ENCODE peak calls at places on chromosomes 7 and 10, in seven cellular contexts. D is GM23248, C is PC-3, W is keratinocyte, U is OCI-LY7, H is HCT116, K is GM23338. G is an unnamed sample.
A peak's percentile ranks its signal among the peaks of the same experiment; 100 is the strongest.

GRCh38 chr7:35647171-35647574 is 47.8 kb downstream of the HERPUD2 start:
- DNase-seq in D (no peak), H (no peak), W (no peak), K (peak; percentile 57), C (no peak), U (no peak), G (no peak)

GRCh38 chr7:21616796-21617436 is 74.1 kb downstream of the DNAH11 start:
- DNase-seq in W (peak; percentile 36), K (no peak), U (no peak), C (peak; percentile 83), H (peak; percentile 56), D (peak; percentile 47), G (no peak)

GRCh38 chr10:36671607-36672006 is 453.8 kb upstream of the ANKRD30A start:
- DNase-seq in U (no peak), H (no peak), D (peak; percentile 66), W (no peak), C (peak; percentile 99), K (no peak), G (no peak)

GRCh38 chr7:141221007-141221612 is 147.2 kb downstream of the TMEM178B start:
- DNase-seq in K (peak; percentile 71), W (no peak), U (no peak), H (no peak), C (peak; percentile 22), D (no peak), G (peak; percentile 48)

GRCh38 chr7:150405584-150406310 is 26.6 kb downstream of the ZNF775 start:
- DNase-seq in K (peak; percentile 78), U (peak; percentile 64), D (peak; percentile 62), C (no peak), W (no peak), H (no peak), G (no peak)

GRCh38 chr7:23712368-23713284 is 2.6 kb downstream of the STK31 start:
- DNase-seq in U (peak; percentile 67), H (peak; percentile 67), D (peak; percentile 84), W (peak; percentile 53), C (peak; percentile 81), K (peak; percentile 76), G (peak; percentile 76)

GRCh38 chr10:72044417-72045041 is 43.8 kb downstream of the SPOCK2 start:
- DNase-seq in C (no peak), H (no peak), U (no peak), W (peak; percentile 35), D (no peak), K (no peak), G (no peak)

GRCh38 chr10:95430231-95430951 is 130.8 kb downstream of the SORBS1 start:
- DNase-seq in U (peak; percentile 66), D (peak; percentile 71), W (no peak), C (peak; percentile 75), H (peak; percentile 23), K (peak; percentile 82), G (peak; percentile 68)

GRCh38 chr10:121734517-121735137 is 136.4 kb upstream of the FGFR2 start:
- DNase-seq in K (peak; percentile 74), D (peak; percentile 49), U (peak; percentile 36), C (peak; percentile 37), W (no peak), H (peak; percentile 19), G (peak; percentile 70)

GRCh38 chr7:150631084-150631824 is 931 bp downstream of the GIMAP6 start:
- DNase-seq in K (no peak), W (no peak), C (no peak), D (no peak), H (no peak), U (no peak), G (no peak)

GRCh38 chr7:4226166-4226857 is 455.8 kb upstream of the FOXK1 start:
- DNase-seq in C (peak; percentile 8), U (no peak), K (peak; percentile 81), H (peak; percentile 4), D (no peak), W (no peak), G (peak; percentile 57)

GRCh38 chr10:124145109-124145860 is 51.9 kb upstream of the CHST15 start:
- DNase-seq in W (no peak), D (no peak), H (no peak), C (no peak), U (peak; percentile 87), K (no peak), G (no peak)

GRCh38 chr10:68423522-68423921 is 16.4 kb upstream of the RUFY2 start:
- DNase-seq in W (no peak), D (no peak), H (no peak), C (no peak), U (no peak), K (no peak), G (no peak)

GRCh38 chr7:1536105-1536767 is 5.7 kb downstream of the MAFK start:
- DNase-seq in H (no peak), C (no peak), W (no peak), D (no peak), U (no peak), K (peak; percentile 12), G (no peak)

GRCh38 chr10:124792998-124793352 is 1.3 kb upstream of the EEF1AKMT2 start:
- DNase-seq in D (no peak), K (no peak), U (no peak), C (no peak), H (no peak), W (no peak), G (no peak)

GRCh38 chr7:107035446-107035845 is 9.1 kb upstream of the PRKAR2B start:
- DNase-seq in U (no peak), W (no peak), C (peak; percentile 68), D (peak; percentile 94), K (no peak), H (no peak), G (no peak)

GRCh38 chr7:137674064-137674463 is 172.7 kb downstream of the DGKI start:
- DNase-seq in W (no peak), K (no peak), H (no peak), C (no peak), D (no peak), U (no peak), G (no peak)

GRCh38 chr7:77657427-77658331 is 38.6 kb upstream of the RSBN1L start:
- DNase-seq in D (peak; percentile 62), K (peak; percentile 58), U (peak; percentile 74), H (peak; percentile 35), W (no peak), C (peak; percentile 74), G (peak; percentile 83)

GRCh38 chr7:7323352-7323751 is 141.0 kb downstream of the C1GALT1 start:
- DNase-seq in C (peak; percentile 21), U (no peak), H (no peak), K (no peak), D (no peak), W (no peak), G (no peak)

GRCh38 chr7:83032195-83032594 is 130.5 kb downstream of the PCLO start:
- DNase-seq in C (no peak), D (no peak), U (no peak), W (no peak), H (no peak), K (no peak), G (no peak)

GRCh38 chr10:98332623-98333269 is 64.8 kb upstream of the LOXL4 start:
- DNase-seq in H (no peak), U (no peak), C (peak; percentile 91), K (no peak), W (no peak), D (no peak), G (no peak)

GRCh38 chr7:36563706-36564325 is 160.5 kb downstream of the AOAH start:
- DNase-seq in H (no peak), K (no peak), W (no peak), C (no peak), D (peak; percentile 23), U (no peak), G (no peak)

GRCh38 chr7:150733734-150734095 is 3.5 kb upstream of the GIMAP5 start:
- DNase-seq in U (no peak), K (no peak), W (no peak), H (no peak), C (no peak), D (no peak), G (no peak)

GRCh38 chr7:38451840-38452239 is 178.4 kb upstream of the TARP start:
- DNase-seq in H (peak; percentile 10), U (no peak), C (peak; percentile 62), K (peak; percentile 62), D (peak; percentile 76), W (no peak), G (no peak)

GRCh38 chr7:22726849-22727792 is at the start of gene IL6:
- DNase-seq in H (no peak), D (peak; percentile 97), C (peak; percentile 92), W (peak; percentile 77), U (no peak), K (peak; percentile 61), G (peak; percentile 37)

GRCh38 chr7:1619152-1620079 is 49.6 kb upstream of the PSMG3 start:
- DNase-seq in W (no peak), D (no peak), U (no peak), H (no peak), C (no peak), K (no peak), G (no peak)

DNA sequence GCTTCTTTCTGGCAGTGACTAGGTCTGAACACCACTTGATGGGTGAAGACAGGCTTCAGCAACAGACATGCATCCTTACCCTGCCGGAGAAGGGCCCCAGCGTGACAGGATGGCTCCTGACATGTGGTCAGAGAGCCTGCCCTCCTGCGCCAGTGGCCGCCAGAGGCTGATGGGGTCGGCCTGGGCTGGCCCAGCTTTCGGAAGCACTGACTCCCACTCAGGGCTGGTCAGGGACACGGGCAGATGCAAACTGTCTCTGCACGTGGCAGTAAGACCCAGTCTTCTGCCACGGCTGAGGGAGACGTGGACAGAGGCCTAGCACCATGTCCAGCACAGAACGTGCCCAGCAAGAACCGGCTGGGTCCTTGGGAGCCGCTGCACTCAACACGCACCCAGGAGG is 10.2 kb downstream of the TUBGCP2 start:
- DNase-seq in D (no peak), U (no peak), W (no peak), H (no peak), K (no peak), C (no peak), G (no peak)
- H3K36me3 ChIP-seq in D (peaks cover 27% of the 10 kb centered on the region), U (peaks cover 83% of the 10 kb centered on the region), W (peaks cover 38% of the 10 kb centered on the region), H (no peaks in the 10 kb centered on the region), K (peaks cover 17% of the 10 kb centered on the region), C (peaks cover 15% of the 10 kb centered on the region), G (peaks cover 2% of the 10 kb centered on the region)

GRCh38 chr10:79115302-79115701 is 46.5 kb downstream of the ZMIZ1 start:
- DNase-seq in W (no peak), D (no peak), C (no peak), H (no peak), K (no peak), U (no peak), G (no peak)
- H3K79me2 ChIP-seq in W (peaks cover 8% of the 10 kb centered on the region), D (peaks cover 98% of the 10 kb centered on the region), C (peaks cover 78% of the 10 kb centered on the region), H (peaks cover 22% of the 10 kb centered on the region), K (peaks cover 78% of the 10 kb centered on the region), U (no peaks in the 10 kb centered on the region), G (no peaks in the 10 kb centered on the region)

GRCh38 chr10:14583252-14583651 is 191.4 kb downstream of the FAM107B start:
- DNase-seq in K (no peak), W (no peak), U (no peak), D (no peak), C (no peak), H (no peak), G (no peak)
- H4K20me1 ChIP-seq in K (no peaks in the 10 kb centered on the region), W (no peaks in the 10 kb centered on the region), U (peaks cover 26% of the 10 kb centered on the region), D (no peaks in the 10 kb centered on the region), C (no peaks in the 10 kb centered on the region), H (no peaks in the 10 kb centered on the region), G (no peaks in the 10 kb centered on the region)

DNA sequence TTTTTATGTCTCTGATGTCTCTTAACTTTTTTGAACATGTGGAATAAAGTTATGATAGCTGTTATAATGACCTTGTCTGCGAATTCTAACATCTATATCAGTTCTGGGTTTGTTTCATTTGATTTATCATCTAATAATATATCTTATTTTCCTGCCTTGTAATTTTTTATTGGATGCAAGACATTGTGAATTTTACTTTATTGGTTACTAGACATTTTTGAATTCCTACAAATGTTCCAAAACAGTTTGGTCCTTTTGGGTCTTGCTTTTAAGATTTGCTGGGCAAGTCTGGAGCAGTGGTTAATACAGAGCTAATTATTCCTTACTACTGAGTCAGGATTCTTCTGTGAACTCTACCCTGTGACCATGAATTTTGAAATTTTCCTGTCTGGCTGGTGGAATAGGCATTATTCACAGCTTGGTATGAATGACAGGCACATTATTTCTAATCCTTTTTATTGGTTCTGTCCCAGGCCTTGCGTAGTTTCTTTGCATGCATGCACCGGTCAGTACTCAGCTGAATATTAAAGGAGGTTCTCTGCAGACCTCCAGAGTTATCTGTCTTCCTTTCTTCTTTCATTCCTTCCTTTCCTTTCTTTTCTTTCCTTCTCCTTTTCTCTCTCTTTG is 9.0 kb downstream of the CUTC start:
- DNase-seq in D (no peak), K (no peak), W (no peak), H (no peak), C (no peak), U (no peak), G (no peak)
- H3K36me3 ChIP-seq in D (peaks cover 67% of the 10 kb centered on the region), K (peaks cover 84% of the 10 kb centered on the region), W (peaks cover 33% of the 10 kb centered on the region), H (peaks cover 91% of the 10 kb centered on the region), C (peaks cover 51% of the 10 kb centered on the region), U (peaks cover 100% of the 10 kb centered on the region), G (peaks cover 85% of the 10 kb centered on the region)